ENCODE peak calls at places on chromosomes 4 and X, in four cellular contexts. One of them, this sample, is unnamed.

GRCh38 chr4:90616711-90617110 is 489.5 kb downstream of the CCSER1 start:
- DNase-seq in AG04450: no peak
- DNase-seq in activated CD4-positive, alpha-beta T cell treated with anti-CD3 and anti-CD28 coated beads for 36 hours: no peak
- DNase-seq in RPMI8226: no peak
- DNase-seq in this sample: no peak

GRCh38 chr4:8122746-8123145 is 35.9 kb downstream of the ABLIM2 start:
- DNase-seq in AG04450: no peak
- DNase-seq in activated CD4-positive, alpha-beta T cell treated with anti-CD3 and anti-CD28 coated beads for 36 hours: no peak
- DNase-seq in RPMI8226: no peak
- DNase-seq in this sample: no peak

GRCh38 chr4:6938237-6938636 is 28.6 kb downstream of the TBC1D14 start:
- DNase-seq in AG04450: no peak
- DNase-seq in activated CD4-positive, alpha-beta T cell treated with anti-CD3 and anti-CD28 coated beads for 36 hours: no peak
- DNase-seq in RPMI8226: no peak
- DNase-seq in this sample: no peak

GRCh38 chr4:185481390-185481789 is 9.9 kb upstream of the CCDC110 start:
- DNase-seq in AG04450: no peak
- DNase-seq in activated CD4-positive, alpha-beta T cell treated with anti-CD3 and anti-CD28 coated beads for 36 hours: no peak
- DNase-seq in RPMI8226: no peak
- DNase-seq in this sample: no peak

GRCh38 chr4:167903291-167903721 is 189.0 kb upstream of the ANXA10 start:
- DNase-seq in AG04450: no peak
- DNase-seq in activated CD4-positive, alpha-beta T cell treated with anti-CD3 and anti-CD28 coated beads for 36 hours: no peak
- DNase-seq in RPMI8226: no peak
- DNase-seq in this sample: no peak

GRCh38 chrX:34223574-34223973 is 91.5 kb upstream of the FAM47A start:
- DNase-seq in AG04450: no peak
- DNase-seq in activated CD4-positive, alpha-beta T cell treated with anti-CD3 and anti-CD28 coated beads for 36 hours: no peak
- DNase-seq in RPMI8226: no peak
- DNase-seq in this sample: no peak

GRCh38 chr4:31741321-31741720 is 1021.2 kb downstream of the PCDH7 start:
- DNase-seq in AG04450: no peak
- DNase-seq in activated CD4-positive, alpha-beta T cell treated with anti-CD3 and anti-CD28 coated beads for 36 hours: no peak
- DNase-seq in RPMI8226: no peak
- DNase-seq in this sample: no peak

GRCh38 chr4:146023334-146023967 is 84.8 kb upstream of the ZNF827 start:
- DNase-seq in AG04450: no peak
- DNase-seq in activated CD4-positive, alpha-beta T cell treated with anti-CD3 and anti-CD28 coated beads for 36 hours: no peak
- DNase-seq in RPMI8226: no peak
- DNase-seq in this sample: peak; percentile 83

GRCh38 chr4:187183351-187183750 is 459.7 kb upstream of the FAT1 start:
- DNase-seq in AG04450: no peak
- DNase-seq in activated CD4-positive, alpha-beta T cell treated with anti-CD3 and anti-CD28 coated beads for 36 hours: no peak
- DNase-seq in RPMI8226: no peak
- DNase-seq in this sample: no peak

GRCh38 chr4:139704915-139705485 is 39.4 kb downstream of the MGST2 start:
- DNase-seq in AG04450: no peak
- DNase-seq in activated CD4-positive, alpha-beta T cell treated with anti-CD3 and anti-CD28 coated beads for 36 hours: no peak
- DNase-seq in RPMI8226: no peak
- DNase-seq in this sample: no peak

GRCh38 chrX:45172890-45173289 is 27.8 kb downstream of the DIPK2B start:
- DNase-seq in AG04450: peak; percentile 8
- DNase-seq in activated CD4-positive, alpha-beta T cell treated with anti-CD3 and anti-CD28 coated beads for 36 hours: peak; percentile 13
- DNase-seq in RPMI8226: no peak
- DNase-seq in this sample: no peak

GRCh38 chr4:154838694-154839093 is 57.6 kb downstream of the RBM46 start:
- DNase-seq in AG04450: no peak
- DNase-seq in activated CD4-positive, alpha-beta T cell treated with anti-CD3 and anti-CD28 coated beads for 36 hours: no peak
- DNase-seq in RPMI8226: no peak
- DNase-seq in this sample: no peak

This sample was measured in MM.1S.